ENCODE peak calls at places on chromosomes 1 and 21, in four cellular contexts. Z, W, L and P are unnamed samples.

GRCh38 chr21:24895885-24896734 is 711.2 kb downstream of the MRPL39 start:
- DNase-seq in Z (no peak), W (no peak), L (peak; percentile 18), P (peak; percentile 8)

GRCh38 chr1:183989078-183989577 is 48.4 kb downstream of the COLGALT2 start:
- DNase-seq in Z (no peak), W (peak; percentile 62), L (no peak), P (peak; percentile 72)

GRCh38 chr1:22190251-22190650 is 47.4 kb upstream of the WNT4 start:
- DNase-seq in Z (no peak), W (no peak), L (no peak), P (no peak)

GRCh38 chr1:66271216-66271903 is 262.6 kb upstream of the SGIP1 start:
- DNase-seq in Z (peak; percentile 96), W (peak; percentile 100), L (peak; percentile 92), P (peak; percentile 100)

GRCh38 chr21:35208810-35209517 is 159.9 kb upstream of the RUNX1 start:
- DNase-seq in Z (no peak), W (peak; percentile 53), L (no peak), P (peak; percentile 72)

GRCh38 chr1:75133754-75134655 is at the start of gene LHX8:
- DNase-seq in Z (no peak), W (no peak), L (no peak), P (no peak)

GRCh38 chr1:157478030-157478429 is 74.3 kb downstream of the FCRL5 start:
- DNase-seq in Z (no peak), W (no peak), L (no peak), P (no peak)

GRCh38 chr1:1899967-1900327 is 9.1 kb upstream of the GNB1 start:
- DNase-seq in Z (no peak), W (no peak), L (no peak), P (no peak)

GRCh38 chr21:36999131-36999898 is 7.2 kb upstream of the RIPPLY3 start:
- DNase-seq in Z (no peak), W (no peak), L (no peak), P (no peak)

GRCh38 chr1:48789903-48790302 is 13.2 kb upstream of the BEND5 start:
- DNase-seq in Z (no peak), W (no peak), L (peak; percentile 43), P (no peak)

GRCh38 chr21:30600787-30601186 is at the start of gene KRTAP22-1:
- DNase-seq in Z (no peak), W (no peak), L (no peak), P (no peak)

GRCh38 chr1:8554956-8555534 is 237.1 kb downstream of the SLC45A1 start:
- DNase-seq in Z (no peak), W (peak; percentile 48), L (no peak), P (peak; percentile 63)

GRCh38 chr1:58933599-58933926 is 149.7 kb upstream of the JUN start:
- DNase-seq in Z (no peak), W (peak; percentile 37), L (no peak), P (peak; percentile 10)

GRCh38 chr1:117059334-117059677 is 820 bp upstream of the TTF2 start:
- DNase-seq in Z (peak; percentile 31), W (no peak), L (peak; percentile 32), P (no peak)

GRCh38 chr1:36096500-36097412 is 8.1 kb downstream of the ADPRS start:
- DNase-seq in Z (no peak), W (no peak), L (no peak), P (no peak)

GRCh38 chr1:205452364-205452763 is 3.5 kb downstream of the BLACAT1 start:
- DNase-seq in Z (no peak), W (no peak), L (no peak), P (no peak)

GRCh38 chr1:160062134-160062533 is 7.8 kb downstream of the KCNJ10 start:
- DNase-seq in Z (no peak), W (no peak), L (no peak), P (no peak)

GRCh38 chr1:222034790-222035189 is 292.9 kb upstream of the DUSP10 start:
- DNase-seq in Z (no peak), W (no peak), L (no peak), P (peak; percentile 25)

GRCh38 chr1:202706851-202707250 is 3.4 kb downstream of the SYT2 start:
- DNase-seq in Z (no peak), W (no peak), L (no peak), P (no peak)

GRCh38 chr1:14262582-14262981 is 335.9 kb upstream of the KAZN start:
- DNase-seq in Z (no peak), W (no peak), L (no peak), P (no peak)

GRCh38 chr1:235984041-235984820 is 80.7 kb downstream of the NID1 start:
- DNase-seq in Z (no peak), W (peak; percentile 84), L (no peak), P (peak; percentile 90)

GRCh38 chr1:147700042-147700711 is 29.9 kb upstream of the ACP6 start:
- DNase-seq in Z (peak; percentile 36), W (peak; percentile 57), L (peak; percentile 65), P (peak; percentile 76)

GRCh38 chr1:213374369-213374768 is 323.3 kb downstream of the RPS6KC1 start:
- DNase-seq in Z (peak; percentile 40), W (peak; percentile 43), L (no peak), P (peak; percentile 61)

GRCh38 chr1:67261646-67262045 is 46.0 kb upstream of the IL12RB2 start:
- DNase-seq in Z (no peak), W (no peak), L (no peak), P (no peak)

GRCh38 chr1:209876091-209876800 is 48.5 kb downstream of the UTP25 start:
- DNase-seq in Z (no peak), W (peak; percentile 73), L (no peak), P (no peak)

GRCh38 chr1:200221614-200222282 is 188.1 kb downstream of the ZNF281 start:
- DNase-seq in Z (no peak), W (no peak), L (no peak), P (no peak)

GRCh38 chr1:94532077-94532476 is 9.5 kb downstream of the F3 start:
- DNase-seq in Z (no peak), W (peak; percentile 36), L (no peak), P (no peak)

GRCh38 chr1:15836772-15837669 is 10.5 kb upstream of the SPEN start:
- DNase-seq in Z (no peak), W (no peak), L (no peak), P (no peak)

DNA sequence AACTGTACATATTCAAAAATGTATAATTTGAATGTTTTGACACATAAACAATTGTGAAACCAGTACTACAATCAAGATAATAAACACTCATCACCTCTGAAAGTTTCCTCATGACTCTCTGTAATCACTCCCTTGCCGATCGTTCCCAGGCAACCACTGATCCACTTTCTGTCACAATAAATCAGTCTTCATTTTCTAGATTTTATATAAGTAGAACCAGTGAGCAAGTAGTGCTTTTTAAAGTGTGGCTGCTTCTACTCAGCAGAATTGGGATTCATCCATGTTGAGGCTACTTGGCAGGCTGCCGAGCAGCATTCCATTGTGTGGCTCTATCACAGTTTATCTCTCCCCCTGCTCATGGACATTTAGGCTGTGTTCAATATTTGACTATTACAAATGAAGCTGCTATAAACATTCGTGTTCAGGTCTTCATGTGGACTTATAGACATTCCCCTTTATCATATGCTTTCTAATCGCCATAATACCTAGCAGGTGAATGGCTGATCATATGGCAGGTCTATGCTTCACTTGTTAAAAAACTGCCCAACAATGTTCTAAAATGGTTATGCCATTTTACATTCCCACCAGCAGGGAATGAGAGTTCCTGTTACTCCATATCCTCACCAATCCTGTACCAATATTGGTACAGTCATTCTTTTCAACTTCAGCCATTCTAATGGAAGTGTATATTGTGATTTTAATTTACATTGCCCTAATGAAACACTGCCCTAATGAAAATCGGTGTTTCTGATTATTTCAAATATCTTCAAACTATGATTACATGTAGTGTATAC is 20.5 kb downstream of the TEX38 start:
- DNase-seq in Z (no peak), W (peak; percentile 10), L (no peak), P (peak; percentile 46)
- TF ChIP-seq CTCF in Z (peak; percentile 19), W (peak; percentile 17), L (no peak), P (peak; percentile 28)

GRCh38 chr1:201544710-201545109 is 5.8 kb downstream of the NAV1 start:
- DNase-seq in Z (no peak), W (no peak), L (no peak), P (no peak)
- H3K4me3 ChIP-seq in Z (no peak overlapping the region), W (no peak overlapping the region), L (no peak overlapping the region), P (no peak overlapping the region)

GRCh38 chr1:248686815-248687214 is 15.8 kb downstream of the OR14I1 start:
- DNase-seq in Z (no peak), W (no peak), L (no peak), P (no peak)
- TF ChIP-seq CTCF in Z (no peak), W (no peak), L (no peak), P (no peak)

GRCh38 chr1:39653546-39654031 is 14.1 kb upstream of the HEYL start:
- DNase-seq in Z (peak; percentile 71), W (peak; percentile 85), L (peak; percentile 77), P (peak; percentile 86)
- H3K4me3 ChIP-seq in Z (no peak overlapping the region), W (no peak overlapping the region), L (no peak overlapping the region), P (no peak overlapping the region)

GRCh38 chr1:6260961-6261614 is at the start of gene GPR153:
- DNase-seq in Z (no peak), W (peak; percentile 41), L (no peak), P (peak; percentile 28)

GRCh38 chr1:6259491-6260362 is 1.2 kb downstream of the GPR153 start:
- DNase-seq in Z (peak; percentile 37), W (peak; percentile 92), L (peak; percentile 77), P (peak; percentile 79)

GRCh38 chr1:6260433-6260934 is 414 bp downstream of the GPR153 start:
- DNase-seq in Z (no peak), W (peak; percentile 27), L (no peak), P (no peak)

GRCh38 chr1:6262570-6263420 is 1.9 kb upstream of the GPR153 start:
- DNase-seq in Z (no peak), W (peak; percentile 81), L (no peak), P (peak; percentile 49)

DNA sequence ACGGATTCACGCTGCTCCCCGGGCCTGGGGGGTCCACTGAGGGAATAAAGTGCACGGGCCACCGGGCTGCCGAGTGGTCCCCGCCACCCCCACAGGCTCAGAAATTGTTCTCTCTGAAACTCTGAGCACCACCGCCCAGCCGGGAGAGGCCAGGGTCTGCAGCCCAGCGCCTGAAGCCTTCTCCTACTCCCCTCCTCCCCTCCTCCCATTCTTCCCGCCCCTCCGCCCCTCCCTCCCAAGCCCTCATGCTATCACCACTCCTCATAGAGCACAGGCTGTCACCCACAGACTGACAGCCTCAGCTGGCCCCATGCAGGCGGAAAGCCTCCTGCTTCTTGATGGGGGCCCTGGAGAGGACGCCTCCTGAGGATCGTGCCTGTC is 707 bp upstream of the GPR153 start:
- DNase-seq in Z (no peak), W (no peak), L (no peak), P (no peak)
- TF ChIP-seq CTCF in Z (no peak), W (no peak), L (no peak), P (no peak)

GRCh38 chr1:245807306-245807705 is 652.5 kb downstream of the KIF26B start:
- DNase-seq in Z (no peak), W (no peak), L (no peak), P (no peak)
- H3K4me3 ChIP-seq in Z (no peak overlapping the region), W (no peak overlapping the region), L (no peak overlapping the region), P (no peak overlapping the region)